ENCODE peak calls at places on chromosomes 12 and 14, in five cellular contexts. P, T, Z, B and M are unnamed samples.

GRCh38 chr14:70631948-70632347 is 9.8 kb upstream of the TTC9 start:
- DNase-seq in P (no peak), T (no peak), Z (no peak), B (no peak), M (no peak)

GRCh38 chr14:22112004-22112403 is 438.4 kb upstream of the OR4E1 start:
- DNase-seq in P (no peak), T (no peak), Z (no peak), B (no peak), M (no peak)

GRCh38 chr14:55600784-55601561 is 21.0 kb downstream of the KTN1 start:
- DNase-seq in P (no peak), T (peak), Z (no peak), B (no peak), M (peak)

GRCh38 chr12:124053855-124054254 is 80.8 kb downstream of the ZNF664 start:
- DNase-seq in P (no peak), T (peak), Z (peak), B (no peak), M (peak)

GRCh38 chr12:28253175-28253641 is 63.0 kb downstream of the CCDC91 start:
- DNase-seq in P (no peak), T (peak), Z (no peak), B (no peak), M (peak)

GRCh38 chr12:47870175-47870781 is 34.5 kb downstream of the VDR start:
- DNase-seq in P (peak), T (no peak), Z (peak), B (no peak), M (no peak)

GRCh38 chr14:94514351-94514750 is 5.1 kb upstream of the SERPINA12 start:
- DNase-seq in P (no peak), T (no peak), Z (no peak), B (no peak), M (no peak)

GRCh38 chr14:76688373-76688671 is 72.9 kb upstream of the VASH1 start:
- DNase-seq in P (no peak), T (no peak), Z (no peak), B (no peak), M (no peak)

GRCh38 chr12:124592050-124592449 is 24.6 kb upstream of the NCOR2 start:
- DNase-seq in P (no peak), T (peak), Z (no peak), B (no peak), M (peak)

GRCh38 chr12:124422142-124422569 is 127.3 kb downstream of the RFLNA start:
- DNase-seq in P (peak), T (no peak), Z (no peak), B (peak), M (no peak)

GRCh38 chr14:63438065-63438757 is 105.0 kb downstream of the PPP2R5E start:
- DNase-seq in P (peak), T (peak), Z (peak), B (no peak), M (peak)

DNA sequence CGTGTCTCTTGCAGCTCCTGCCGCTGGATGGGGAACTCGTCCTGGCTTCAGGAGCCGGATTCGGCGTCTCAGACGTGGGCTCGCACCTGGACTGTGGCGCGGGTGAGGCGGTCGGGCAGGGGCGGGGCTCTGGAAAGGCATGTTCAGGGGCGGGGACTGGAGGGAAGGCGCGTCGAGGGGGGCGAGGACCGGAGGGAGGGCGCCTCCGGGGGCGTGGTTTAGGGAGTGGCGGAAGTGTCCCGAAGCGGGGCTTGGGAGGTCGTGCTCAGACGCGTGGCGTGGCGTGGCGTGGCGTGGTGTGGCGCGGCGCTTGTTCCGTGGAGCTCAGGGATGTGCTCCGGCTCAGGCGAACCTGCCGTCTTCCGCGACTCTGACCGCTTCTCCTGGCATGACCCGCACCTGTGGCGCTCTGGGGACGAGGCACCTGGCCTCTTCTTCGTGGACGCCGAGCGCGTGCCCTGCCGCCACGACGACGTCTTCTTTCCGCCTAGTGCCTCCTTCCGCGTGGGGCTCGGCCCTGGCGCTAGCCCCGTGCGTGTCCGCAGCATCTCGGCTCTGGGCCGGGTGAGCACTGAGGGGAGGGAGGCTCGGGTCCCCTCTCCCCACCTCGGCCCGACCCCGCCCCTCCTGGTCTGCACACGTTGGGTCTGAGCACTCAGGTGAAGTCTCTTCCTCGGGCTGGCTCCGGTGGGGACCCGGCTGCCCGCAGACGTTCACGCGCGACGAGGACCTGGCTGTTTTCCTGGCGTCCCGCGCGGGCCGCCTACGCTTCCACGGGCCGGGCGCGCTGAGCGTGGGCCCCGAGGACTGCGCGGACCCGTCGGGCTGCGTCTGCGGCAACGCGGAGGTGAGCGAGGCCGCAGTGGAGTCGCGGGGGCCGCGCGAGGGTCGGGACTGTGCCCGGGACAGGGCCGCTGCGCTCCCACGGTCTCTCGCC is 6.2 kb downstream of the AMN start:
- DNase-seq in P (no peak), T (peak), Z (peak), B (peak), M (no peak)
- H3K4me3 ChIP-seq in P (peak), T (no peak), Z (peak), B (peak), M (peak)

GRCh38 chr12:94145231-94145979 is 3.0 kb upstream of the PLXNC1 start:
- DNase-seq in P (no peak), T (peak), Z (no peak), B (no peak), M (peak)
- TF ChIP-seq CTCF in P (peak), T (peak), Z (peak), B (no peak), M (peak)

DNA sequence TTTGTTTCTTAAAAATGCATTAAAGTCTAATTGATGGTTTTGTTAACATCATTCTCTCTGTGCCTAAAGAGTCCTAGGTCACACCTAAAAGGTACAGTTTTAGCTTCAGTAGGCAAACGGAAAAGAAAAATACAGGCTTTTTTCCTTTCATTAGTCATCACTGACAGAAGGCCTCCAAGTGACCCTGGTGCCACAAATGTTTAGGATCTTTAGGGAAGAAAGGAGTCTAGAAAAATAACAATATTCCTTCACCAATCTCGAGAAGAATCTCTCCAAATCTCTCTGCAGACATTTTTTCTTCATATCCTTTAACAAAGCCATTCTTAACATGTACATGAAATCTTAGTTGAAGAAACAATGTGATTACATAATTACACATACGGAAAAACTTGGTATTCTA is 2.0 kb downstream of the DENND5B start:
- DNase-seq in P (no peak), T (peak), Z (no peak), B (no peak), M (peak)
- H3K4me3 ChIP-seq in P (peak), T (peak), Z (peak), B (no peak), M (peak)

DNA sequence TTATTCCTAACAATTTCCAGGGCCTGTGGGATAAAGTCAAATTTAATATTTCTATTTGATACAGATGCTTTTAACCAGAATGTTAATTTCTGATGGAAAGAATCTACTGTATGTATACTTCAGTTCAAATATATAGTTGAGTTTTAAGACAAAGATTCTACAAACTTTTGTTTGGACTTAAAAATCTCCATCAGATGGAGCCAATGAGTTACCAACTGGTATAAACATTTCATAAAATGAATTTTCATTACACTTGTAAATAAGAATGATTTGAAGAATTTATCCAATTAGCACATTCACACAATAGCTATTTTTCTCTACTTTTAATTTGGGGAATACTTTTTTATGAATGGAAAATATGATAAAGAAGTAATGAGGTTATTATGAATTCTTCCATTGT is 425.2 kb upstream of the MIS18BP1 start:
- DNase-seq in P (no peak), T (no peak), Z (no peak), B (no peak), M (no peak)
- TF ChIP-seq CTCF in P (no peak), T (no peak), Z (no peak), B (no peak), M (no peak)

DNA sequence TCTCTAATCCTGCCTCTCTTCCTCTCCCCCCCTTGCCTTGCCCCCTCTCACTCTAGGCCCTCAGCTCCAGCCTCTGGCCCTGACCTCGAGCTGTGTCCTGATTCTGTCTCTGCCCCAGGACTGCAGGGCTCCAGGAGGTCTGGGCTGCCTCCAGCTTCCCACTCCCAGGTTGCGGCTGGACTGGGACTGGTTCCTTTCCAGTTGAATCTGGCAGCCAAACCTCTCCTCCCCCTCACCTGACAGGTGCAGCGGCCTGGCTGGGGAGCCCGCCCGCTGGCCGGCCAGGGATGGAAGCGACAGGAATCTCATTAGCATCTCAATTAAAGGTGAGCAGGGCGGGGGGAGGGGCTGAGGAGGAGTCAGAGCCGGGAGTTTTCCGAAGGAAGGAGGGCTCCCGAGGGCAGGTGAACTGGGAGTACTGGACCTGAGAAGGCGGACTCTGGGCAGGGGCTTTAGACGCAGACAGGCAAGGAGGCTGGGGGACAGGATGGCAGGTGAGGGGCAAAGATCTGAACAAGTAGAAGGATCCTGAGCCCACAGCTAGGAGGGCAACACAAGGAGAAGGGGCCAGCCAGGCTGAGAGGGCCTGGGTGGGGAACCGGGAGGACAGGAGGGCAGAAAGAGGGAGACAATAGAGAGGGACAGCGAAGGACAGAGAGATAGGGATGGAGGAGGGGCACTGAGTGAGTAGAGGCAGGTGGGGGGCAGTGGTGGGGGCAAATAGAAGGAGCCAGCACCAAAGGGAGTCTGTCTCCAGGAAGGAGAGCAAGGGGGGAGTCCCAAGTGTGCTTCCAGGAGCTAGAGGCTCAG is at the start of gene SCNN1A:
- DNase-seq in P (peak), T (no peak), Z (no peak), B (peak), M (no peak)
- H3K4me3 ChIP-seq in P (no peak), T (no peak), Z (no peak), B (peak), M (no peak)

GRCh38 chr12:58920102-58920955 is at the start of gene LRIG3:
- DNase-seq in P (peak), T (peak), Z (peak), B (peak), M (peak)
- TF ChIP-seq CTCF in P (peak), T (no peak), Z (peak), B (no peak), M (no peak)

GRCh38 chr12:57237952-57238853 is 8.7 kb downstream of the SHMT2 start:
- DNase-seq in P (peak), T (no peak), Z (no peak), B (peak), M (no peak)
- H3K4me3 ChIP-seq in P (peak), T (peak), Z (peak), B (no peak), M (peak)

DNA sequence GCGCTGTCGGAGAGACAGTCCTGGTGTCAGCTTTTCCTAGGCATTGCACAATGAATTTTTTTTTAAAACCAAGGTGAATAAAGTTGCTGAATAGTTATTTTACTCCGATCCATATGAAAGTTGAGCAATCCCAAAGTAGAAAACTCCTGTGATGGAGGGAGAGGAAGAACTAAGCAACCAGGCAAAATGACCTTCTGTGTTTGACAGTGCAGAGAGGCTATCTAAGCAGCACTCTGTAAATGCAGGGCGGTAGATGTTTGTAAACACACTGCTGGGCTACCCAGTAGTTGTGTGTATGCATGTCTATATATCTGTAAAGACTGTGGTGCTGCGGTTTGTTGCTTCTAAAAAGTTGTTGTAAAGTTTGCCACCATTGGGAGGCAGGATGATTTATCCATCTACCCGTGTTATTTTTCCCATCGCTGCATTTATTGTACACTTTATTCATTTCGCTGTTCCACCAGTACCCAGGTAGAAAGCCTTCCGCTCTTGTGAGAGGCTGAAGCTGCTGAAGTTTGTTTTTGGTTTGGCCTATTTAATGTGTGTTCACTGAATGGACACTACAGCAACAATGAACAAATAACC is 1.3 kb downstream of the ETV6 start:
- DNase-seq in P (no peak), T (peak), Z (no peak), B (no peak), M (peak)
- TF ChIP-seq CTCF in P (no peak), T (peak), Z (no peak), B (no peak), M (no peak)